ENCODE peak calls at places on chromosomes 6 and 20, in seven cellular contexts. One of them, this sample, is unnamed. For H3K4me1, the result is how much of the 10 kb centered on the place peaks cover.

GRCh38 chr6:39088331-39088730 is 26.7 kb downstream of the SAYSD1 start:
- DNase-seq in stomach: no peak
- DNase-seq in neural progenitor cell: peak
- DNase-seq in HepG2: peak
- DNase-seq in IMR-90: peak
- DNase-seq in adrenal gland: peak
- DNase-seq in breast epithelium: no peak
- DNase-seq in this sample: peak

GRCh38 chr20:8303651-8304050 is 171.6 kb downstream of the PLCB1 start:
- DNase-seq in stomach: no peak
- DNase-seq in neural progenitor cell: no peak
- DNase-seq in HepG2: no peak
- DNase-seq in IMR-90: no peak
- DNase-seq in adrenal gland: no peak
- DNase-seq in breast epithelium: no peak
- DNase-seq in this sample: no peak

GRCh38 chr6:31829633-31830492 is 2.3 kb downstream of the HSPA1B start:
- DNase-seq in stomach: no peak
- DNase-seq in neural progenitor cell: peak
- DNase-seq in HepG2: no peak
- DNase-seq in IMR-90: peak
- DNase-seq in adrenal gland: no peak
- DNase-seq in breast epithelium: no peak
- DNase-seq in this sample: peak

GRCh38 chr6:112269165-112269564 is 14.8 kb upstream of the LAMA4 start:
- DNase-seq in stomach: no peak
- DNase-seq in neural progenitor cell: no peak
- DNase-seq in HepG2: no peak
- DNase-seq in IMR-90: peak
- DNase-seq in adrenal gland: no peak
- DNase-seq in breast epithelium: no peak
- DNase-seq in this sample: no peak

GRCh38 chr6:105607624-105608392 is 204.9 kb upstream of the PREP start:
- DNase-seq in stomach: no peak
- DNase-seq in neural progenitor cell: no peak
- DNase-seq in HepG2: no peak
- DNase-seq in IMR-90: peak
- DNase-seq in adrenal gland: no peak
- DNase-seq in breast epithelium: no peak
- DNase-seq in this sample: no peak

GRCh38 chr6:119957195-119957594 is 607.6 kb upstream of the MAN1A1 start:
- DNase-seq in stomach: no peak
- DNase-seq in neural progenitor cell: peak
- DNase-seq in HepG2: no peak
- DNase-seq in IMR-90: no peak
- DNase-seq in adrenal gland: no peak
- DNase-seq in breast epithelium: no peak
- DNase-seq in this sample: no peak

GRCh38 chr6:116159782-116160524 is 34.0 kb upstream of the COL10A1 start:
- DNase-seq in stomach: no peak
- DNase-seq in neural progenitor cell: no peak
- DNase-seq in HepG2: no peak
- DNase-seq in IMR-90: peak
- DNase-seq in adrenal gland: no peak
- DNase-seq in breast epithelium: no peak
- DNase-seq in this sample: no peak

GRCh38 chr6:136463796-136464542 is 86.3 kb downstream of the MAP7 start:
- DNase-seq in stomach: no peak
- DNase-seq in neural progenitor cell: no peak
- DNase-seq in HepG2: no peak
- DNase-seq in IMR-90: no peak
- DNase-seq in adrenal gland: no peak
- DNase-seq in breast epithelium: no peak
- DNase-seq in this sample: no peak

GRCh38 chr20:41329435-41330342 is 10.9 kb upstream of the LPIN3 start:
- DNase-seq in stomach: peak
- DNase-seq in neural progenitor cell: no peak
- DNase-seq in HepG2: peak
- DNase-seq in IMR-90: peak
- DNase-seq in adrenal gland: peak
- DNase-seq in breast epithelium: no peak
- DNase-seq in this sample: peak

GRCh38 chr20:57716202-57716601 is 6.4 kb upstream of the PMEPA1 start:
- DNase-seq in stomach: no peak
- DNase-seq in neural progenitor cell: no peak
- DNase-seq in HepG2: no peak
- DNase-seq in IMR-90: peak
- DNase-seq in adrenal gland: no peak
- DNase-seq in breast epithelium: no peak
- DNase-seq in this sample: no peak

GRCh38 chr20:57716893-57717292 is 7.1 kb upstream of the PMEPA1 start:
- DNase-seq in stomach: no peak
- DNase-seq in neural progenitor cell: no peak
- DNase-seq in HepG2: no peak
- DNase-seq in IMR-90: no peak
- DNase-seq in adrenal gland: no peak
- DNase-seq in breast epithelium: no peak
- DNase-seq in this sample: no peak

GRCh38 chr20:57719951-57720350 is 10.1 kb upstream of the PMEPA1 start:
- DNase-seq in stomach: no peak
- DNase-seq in neural progenitor cell: no peak
- DNase-seq in HepG2: no peak
- DNase-seq in IMR-90: no peak
- DNase-seq in adrenal gland: no peak
- DNase-seq in breast epithelium: no peak
- DNase-seq in this sample: no peak

GRCh38 chr20:57717797-57718196 is 8.0 kb upstream of the PMEPA1 start:
- DNase-seq in stomach: no peak
- DNase-seq in neural progenitor cell: no peak
- DNase-seq in HepG2: no peak
- DNase-seq in IMR-90: no peak
- DNase-seq in adrenal gland: no peak
- DNase-seq in breast epithelium: no peak
- DNase-seq in this sample: no peak

DNA sequence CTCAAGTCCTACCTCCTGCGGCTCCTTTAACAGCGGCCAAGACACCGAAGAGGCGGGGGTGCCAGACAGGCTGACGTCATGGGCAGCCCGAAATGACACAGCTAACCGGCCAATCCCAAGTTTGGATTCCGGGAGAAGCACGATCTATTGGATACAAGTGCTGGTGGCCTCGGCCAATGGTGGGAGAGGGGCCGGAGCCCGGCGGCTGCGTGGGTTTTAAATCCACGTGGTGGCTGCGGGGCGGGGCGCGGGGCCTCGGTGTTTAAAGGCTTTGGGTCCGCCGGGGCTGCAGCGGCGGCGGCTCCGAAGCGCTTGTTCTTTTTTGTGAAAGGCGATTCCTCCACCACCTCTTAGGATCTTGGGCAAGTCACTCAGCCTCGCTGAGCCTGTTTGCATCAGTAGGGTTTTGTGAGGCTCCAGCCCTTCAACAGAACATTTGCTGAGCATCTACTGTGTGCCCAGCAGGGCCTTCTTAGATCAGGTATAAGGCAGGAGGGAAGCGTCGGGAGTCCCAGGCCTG is 8.7 kb upstream of the PMEPA1 start:
- DNase-seq in stomach: peak
- DNase-seq in neural progenitor cell: peak
- DNase-seq in HepG2: peak
- DNase-seq in IMR-90: peak
- DNase-seq in adrenal gland: peak
- DNase-seq in breast epithelium: peak
- DNase-seq in this sample: peak
- H3K4me3 ChIP-seq in stomach: peak
- H3K4me3 ChIP-seq in neural progenitor cell: peak
- H3K4me3 ChIP-seq in HepG2: no peak
- H3K4me3 ChIP-seq in IMR-90: peak
- H3K4me3 ChIP-seq in adrenal gland: no peak
- H3K4me3 ChIP-seq in breast epithelium: peak
- H3K4me3 ChIP-seq in this sample: no peak

DNA sequence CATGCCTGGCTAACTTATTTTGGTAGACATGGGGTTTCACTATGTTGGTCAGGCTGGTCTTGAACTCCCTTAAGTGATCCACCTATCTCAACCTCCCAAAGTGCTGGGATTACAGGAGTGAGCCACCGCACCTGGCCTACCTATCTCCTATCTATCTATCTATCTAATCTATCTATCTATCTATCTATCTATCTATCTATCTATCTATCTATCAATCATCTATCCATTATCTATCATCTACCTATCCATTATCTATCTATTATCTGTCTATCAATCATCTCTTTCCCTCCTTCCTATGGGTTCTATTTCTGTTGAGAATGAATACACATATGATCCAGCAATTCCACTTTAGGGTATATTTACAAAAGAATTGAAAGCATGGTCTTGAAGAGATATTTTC is 194.2 kb upstream of the ARG1 start:
- DNase-seq in stomach: no peak
- DNase-seq in neural progenitor cell: no peak
- DNase-seq in HepG2: no peak
- DNase-seq in IMR-90: no peak
- DNase-seq in adrenal gland: no peak
- DNase-seq in breast epithelium: no peak
- DNase-seq in this sample: no peak
- H3K4me1 ChIP-seq in stomach: under half
- H3K4me1 ChIP-seq in neural progenitor cell: under half
- H3K4me1 ChIP-seq in HepG2: under half
- H3K4me1 ChIP-seq in IMR-90: under half
- H3K4me1 ChIP-seq in adrenal gland: under half
- H3K4me1 ChIP-seq in breast epithelium: under half
- H3K4me1 ChIP-seq in this sample: under half

GRCh38 chr6:34189806-34190503 is 44.1 kb upstream of the GRM4 start:
- DNase-seq in stomach: no peak
- DNase-seq in neural progenitor cell: no peak
- DNase-seq in HepG2: peak
- DNase-seq in IMR-90: no peak
- DNase-seq in adrenal gland: no peak
- DNase-seq in breast epithelium: no peak
- DNase-seq in this sample: peak
- TF ChIP-seq CTCF in stomach: no peak
- TF ChIP-seq CTCF in neural progenitor cell: no peak
- TF ChIP-seq CTCF in HepG2: peak
- TF ChIP-seq CTCF in IMR-90: no peak
- TF ChIP-seq CTCF in adrenal gland: no peak
- TF ChIP-seq CTCF in breast epithelium: no peak
- TF ChIP-seq CTCF in this sample: no peak

DNA sequence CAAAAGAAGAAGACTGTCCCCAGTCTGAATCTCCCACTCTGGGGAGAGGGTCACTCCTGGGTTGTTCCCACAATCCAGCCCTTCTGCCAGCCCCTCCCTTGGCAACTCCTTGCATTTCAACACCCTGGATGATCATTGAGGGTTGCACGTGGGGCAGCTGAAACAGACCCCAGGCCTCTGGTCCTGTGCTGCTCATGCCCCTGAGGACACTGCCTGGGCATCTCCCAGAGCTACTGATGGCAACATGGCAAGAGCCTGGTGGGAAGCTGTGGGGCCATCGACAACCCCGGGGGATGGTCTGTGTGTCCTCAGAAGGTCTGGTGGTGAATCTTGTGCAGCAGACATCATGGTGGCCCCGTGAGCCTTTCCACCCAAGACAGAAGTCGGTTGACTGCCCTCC is 4.9 kb upstream of the ANGPT4 start:
- DNase-seq in stomach: no peak
- DNase-seq in neural progenitor cell: no peak
- DNase-seq in HepG2: no peak
- DNase-seq in IMR-90: no peak
- DNase-seq in adrenal gland: no peak
- DNase-seq in breast epithelium: no peak
- DNase-seq in this sample: no peak
- H3K4me3 ChIP-seq in stomach: no peak
- H3K4me3 ChIP-seq in neural progenitor cell: no peak
- H3K4me3 ChIP-seq in HepG2: no peak
- H3K4me3 ChIP-seq in IMR-90: no peak
- H3K4me3 ChIP-seq in adrenal gland: no peak
- H3K4me3 ChIP-seq in breast epithelium: no peak
- H3K4me3 ChIP-seq in this sample: no peak

GRCh38 chr20:4811661-4812181 is 90.0 kb downstream of the PRND start:
- DNase-seq in stomach: peak
- DNase-seq in neural progenitor cell: no peak
- DNase-seq in HepG2: no peak
- DNase-seq in IMR-90: no peak
- DNase-seq in adrenal gland: peak
- DNase-seq in breast epithelium: no peak
- DNase-seq in this sample: peak

GRCh38 chr20:4811257-4811656 is 89.5 kb downstream of the PRND start:
- DNase-seq in stomach: no peak
- DNase-seq in neural progenitor cell: no peak
- DNase-seq in HepG2: no peak
- DNase-seq in IMR-90: no peak
- DNase-seq in adrenal gland: no peak
- DNase-seq in breast epithelium: no peak
- DNase-seq in this sample: peak

GRCh38 chr20:4810446-4811019 is 88.8 kb downstream of the PRND start:
- DNase-seq in stomach: no peak
- DNase-seq in neural progenitor cell: no peak
- DNase-seq in HepG2: no peak
- DNase-seq in IMR-90: no peak
- DNase-seq in adrenal gland: no peak
- DNase-seq in breast epithelium: no peak
- DNase-seq in this sample: peak

GRCh38 chr20:4808872-4809271 is 87.2 kb downstream of the PRND start:
- DNase-seq in stomach: no peak
- DNase-seq in neural progenitor cell: no peak
- DNase-seq in HepG2: no peak
- DNase-seq in IMR-90: peak
- DNase-seq in adrenal gland: no peak
- DNase-seq in breast epithelium: no peak
- DNase-seq in this sample: no peak

DNA sequence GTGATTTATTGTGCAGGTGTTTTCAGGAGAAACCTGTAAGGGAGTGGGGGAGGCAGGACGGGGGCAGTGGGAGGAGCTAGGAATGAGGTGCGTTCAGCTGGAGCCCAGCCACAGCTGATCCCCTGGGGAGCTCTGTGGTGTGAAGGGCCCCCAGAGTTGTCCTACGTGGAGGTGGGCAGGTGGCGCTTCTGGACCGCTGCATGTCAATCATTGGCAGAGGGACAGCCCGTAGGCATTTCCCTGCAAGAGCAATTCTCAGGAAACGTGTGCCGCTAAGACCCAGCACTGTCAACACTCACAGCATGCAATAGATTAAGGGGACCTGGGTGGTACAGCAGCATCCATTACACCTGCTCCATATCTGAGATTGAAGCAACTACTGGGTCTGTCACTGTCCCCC is 88.0 kb downstream of the PRND start:
- DNase-seq in stomach: no peak
- DNase-seq in neural progenitor cell: no peak
- DNase-seq in HepG2: no peak
- DNase-seq in IMR-90: no peak
- DNase-seq in adrenal gland: no peak
- DNase-seq in breast epithelium: no peak
- DNase-seq in this sample: no peak
- H3K4me1 ChIP-seq in stomach: under half
- H3K4me1 ChIP-seq in neural progenitor cell: under half
- H3K4me1 ChIP-seq in HepG2: under half
- H3K4me1 ChIP-seq in IMR-90: under half
- H3K4me1 ChIP-seq in adrenal gland: under half
- H3K4me1 ChIP-seq in breast epithelium: under half
- H3K4me1 ChIP-seq in this sample: under half

This sample was measured in body of pancreas.